ENCODE peak calls at places on chromosome 22, in eight cellular contexts. One of them, this sample, is unnamed.

GRCh38 chr22:23285734-23286133 is 105.4 kb downstream of the BCR start:
- DNase-seq in EL: peak; percentile 76
- DNase-seq in non-pigmented ciliary epithelial cell: no peak
- DNase-seq in stimulated activated CD8-positive, alpha-beta memory T cell treated with anti-CD3 and anti-CD28 coated beads, Interleukin-2, amount 100 ng/mL, for 48 hours: no peak
- DNase-seq in iPS-NIHi11: no peak
- DNase-seq in GM18507: no peak
- DNase-seq in G401: no peak
- DNase-seq in MV-4-11: no peak
- DNase-seq in this sample: no peak

GRCh38 chr22:37696657-37697539 is at the start of gene TRIOBP:
- DNase-seq in stimulated activated CD8-positive, alpha-beta memory T cell treated with anti-CD3 and anti-CD28 coated beads, Interleukin-2, amount 100 ng/mL, for 48 hours: peak; percentile 84
- DNase-seq in MV-4-11: peak; percentile 97
- DNase-seq in non-pigmented ciliary epithelial cell: no peak
- DNase-seq in EL: peak; percentile 96
- DNase-seq in iPS-NIHi11: peak; percentile 97
- DNase-seq in G401: peak; percentile 94
- DNase-seq in GM18507: peak; percentile 65
- DNase-seq in this sample: peak; percentile 82

GRCh38 chr22:20553947-20554741 is 46.7 kb downstream of the MED15 start:
- DNase-seq in G401: no peak
- DNase-seq in EL: no peak
- DNase-seq in iPS-NIHi11: peak; percentile 2
- DNase-seq in stimulated activated CD8-positive, alpha-beta memory T cell treated with anti-CD3 and anti-CD28 coated beads, Interleukin-2, amount 100 ng/mL, for 48 hours: no peak
- DNase-seq in MV-4-11: no peak
- DNase-seq in non-pigmented ciliary epithelial cell: no peak
- DNase-seq in GM18507: no peak
- DNase-seq in this sample: no peak

GRCh38 chr22:19524170-19525115 is at the start of gene CLDN5:
- DNase-seq in non-pigmented ciliary epithelial cell: no peak
- DNase-seq in MV-4-11: no peak
- DNase-seq in G401: no peak
- DNase-seq in EL: peak; percentile 38
- DNase-seq in GM18507: no peak
- DNase-seq in stimulated activated CD8-positive, alpha-beta memory T cell treated with anti-CD3 and anti-CD28 coated beads, Interleukin-2, amount 100 ng/mL, for 48 hours: no peak
- DNase-seq in iPS-NIHi11: peak; percentile 90
- DNase-seq in this sample: no peak

GRCh38 chr22:49152146-49152929 is 675.3 kb downstream of the BRD1 start:
- DNase-seq in stimulated activated CD8-positive, alpha-beta memory T cell treated with anti-CD3 and anti-CD28 coated beads, Interleukin-2, amount 100 ng/mL, for 48 hours: no peak
- DNase-seq in non-pigmented ciliary epithelial cell: no peak
- DNase-seq in EL: no peak
- DNase-seq in MV-4-11: no peak
- DNase-seq in GM18507: no peak
- DNase-seq in G401: no peak
- DNase-seq in iPS-NIHi11: peak; percentile 72
- DNase-seq in this sample: no peak

GRCh38 chr22:31093090-31093850 is 12.2 kb downstream of the SMTN start:
- DNase-seq in G401: peak; percentile 48
- DNase-seq in GM18507: no peak
- DNase-seq in MV-4-11: no peak
- DNase-seq in stimulated activated CD8-positive, alpha-beta memory T cell treated with anti-CD3 and anti-CD28 coated beads, Interleukin-2, amount 100 ng/mL, for 48 hours: no peak
- DNase-seq in EL: no peak
- DNase-seq in iPS-NIHi11: no peak
- DNase-seq in non-pigmented ciliary epithelial cell: no peak
- DNase-seq in this sample: no peak

GRCh38 chr22:40939202-40939601 is 12.0 kb upstream of the RBX1 start:
- DNase-seq in iPS-NIHi11: no peak
- DNase-seq in GM18507: no peak
- DNase-seq in stimulated activated CD8-positive, alpha-beta memory T cell treated with anti-CD3 and anti-CD28 coated beads, Interleukin-2, amount 100 ng/mL, for 48 hours: no peak
- DNase-seq in G401: no peak
- DNase-seq in EL: no peak
- DNase-seq in non-pigmented ciliary epithelial cell: no peak
- DNase-seq in MV-4-11: no peak
- DNase-seq in this sample: no peak

GRCh38 chr22:44026066-44026629 is 2.0 kb downstream of the PARVB start:
- DNase-seq in stimulated activated CD8-positive, alpha-beta memory T cell treated with anti-CD3 and anti-CD28 coated beads, Interleukin-2, amount 100 ng/mL, for 48 hours: no peak
- DNase-seq in non-pigmented ciliary epithelial cell: no peak
- DNase-seq in GM18507: no peak
- DNase-seq in G401: no peak
- DNase-seq in iPS-NIHi11: no peak
- DNase-seq in EL: no peak
- DNase-seq in MV-4-11: no peak
- DNase-seq in this sample: no peak

GRCh38 chr22:35352214-35353111 is 28.4 kb upstream of the HMOX1 start:
- DNase-seq in GM18507: no peak
- DNase-seq in iPS-NIHi11: peak; percentile 61
- DNase-seq in non-pigmented ciliary epithelial cell: no peak
- DNase-seq in stimulated activated CD8-positive, alpha-beta memory T cell treated with anti-CD3 and anti-CD28 coated beads, Interleukin-2, amount 100 ng/mL, for 48 hours: peak; percentile 60
- DNase-seq in EL: no peak
- DNase-seq in MV-4-11: peak; percentile 93
- DNase-seq in G401: peak; percentile 29
- DNase-seq in this sample: no peak

GRCh38 chr22:43393132-43393844 is 18.5 kb upstream of the MPPED1 start:
- DNase-seq in stimulated activated CD8-positive, alpha-beta memory T cell treated with anti-CD3 and anti-CD28 coated beads, Interleukin-2, amount 100 ng/mL, for 48 hours: no peak
- DNase-seq in MV-4-11: no peak
- DNase-seq in G401: no peak
- DNase-seq in iPS-NIHi11: no peak
- DNase-seq in GM18507: no peak
- DNase-seq in EL: no peak
- DNase-seq in non-pigmented ciliary epithelial cell: no peak
- DNase-seq in this sample: no peak

GRCh38 chr22:42676059-42676607 is 26.9 kb upstream of the CYB5R3 start:
- DNase-seq in EL: peak; percentile 31
- DNase-seq in MV-4-11: no peak
- DNase-seq in stimulated activated CD8-positive, alpha-beta memory T cell treated with anti-CD3 and anti-CD28 coated beads, Interleukin-2, amount 100 ng/mL, for 48 hours: no peak
- DNase-seq in iPS-NIHi11: no peak
- DNase-seq in GM18507: no peak
- DNase-seq in G401: no peak
- DNase-seq in non-pigmented ciliary epithelial cell: no peak
- DNase-seq in this sample: no peak

This sample was measured in astrocyte of the cerebellum.